ENCODE peak calls at places on chromosomes 5 and 9, in six cellular contexts. H is kidney; Q is fibroblast of lung; A is uterus; F is CD8-positive, alpha-beta T cell; J is CD4-positive, alpha-beta memory T cell. T is an unnamed sample. For H3K4me1, the result is how much of the 10 kb centered on the place peaks cover.

GRCh38 chr9:121075251-121076036 is 689 bp downstream of the CNTRL start:
- DNase-seq in H (no peak), Q (peak), A (no peak), F (no peak), J (peak), T (no peak)

GRCh38 chr5:26791021-26791420 is 247.4 kb downstream of the CDH9 start:
- DNase-seq in H (no peak), Q (no peak), A (no peak), F (no peak), J (no peak), T (no peak)

GRCh38 chr9:5230554-5230953 is 665 bp upstream of the INSL4 start:
- DNase-seq in H (no peak), Q (no peak), A (no peak), F (no peak), J (no peak), T (no peak)

GRCh38 chr5:1074816-1075554 is 36.9 kb downstream of the SLC12A7 start:
- DNase-seq in H (no peak), Q (no peak), A (no peak), F (no peak), J (no peak), T (no peak)

GRCh38 chr9:137245450-137246421 is 4.6 kb downstream of the TUBB4B start:
- DNase-seq in H (no peak), Q (no peak), A (no peak), F (no peak), J (no peak), T (no peak)

GRCh38 chr5:55597014-55597981 is 62.5 kb upstream of the PLPP1 start:
- DNase-seq in H (no peak), Q (peak), A (peak), F (no peak), J (no peak), T (peak)

GRCh38 chr9:101791938-101792337 is 53.5 kb upstream of the GRIN3A start:
- DNase-seq in H (no peak), Q (no peak), A (no peak), F (no peak), J (no peak), T (no peak)

GRCh38 chr5:161757223-161757622 is 71.7 kb downstream of the GABRA6 start:
- DNase-seq in H (no peak), Q (no peak), A (no peak), F (no peak), J (no peak), T (no peak)

GRCh38 chr5:61623401-61624069 is 291.5 kb downstream of the ZSWIM6 start:
- DNase-seq in H (no peak), Q (no peak), A (no peak), F (no peak), J (no peak), T (no peak)

GRCh38 chr9:134061688-134062371 is 6.0 kb downstream of the BRD3 start:
- DNase-seq in H (peak), Q (no peak), A (no peak), F (no peak), J (no peak), T (no peak)

GRCh38 chr9:116101516-116101915 is 52.1 kb upstream of the PAPPA start:
- DNase-seq in H (no peak), Q (peak), A (no peak), F (no peak), J (no peak), T (no peak)

GRCh38 chr5:27328480-27328879 is 290.1 kb upstream of the CDH9 start:
- DNase-seq in H (no peak), Q (peak), A (no peak), F (no peak), J (no peak), T (no peak)

GRCh38 chr5:91212336-91213092 is 170.6 kb downstream of the ARRDC3 start:
- DNase-seq in H (no peak), Q (peak), A (peak), F (no peak), J (no peak), T (no peak)

GRCh38 chr5:88883059-88883565 is at the start of gene MEF2C:
- DNase-seq in H (peak), Q (peak), A (peak), F (no peak), J (no peak), T (peak)

GRCh38 chr5:172841258-172841657 is 7.2 kb downstream of the ERGIC1 start:
- DNase-seq in H (no peak), Q (no peak), A (no peak), F (no peak), J (no peak), T (no peak)

GRCh38 chr9:134375011-134375390 is 48.7 kb downstream of the RXRA start:
- DNase-seq in H (no peak), Q (peak), A (peak), F (no peak), J (no peak), T (no peak)

GRCh38 chr9:83537331-83538171 is 650 bp downstream of the FRMD3 start:
- DNase-seq in H (peak), Q (peak), A (no peak), F (no peak), J (no peak), T (peak)

GRCh38 chr9:111107141-111107540 is 68.9 kb upstream of the LPAR1 start:
- DNase-seq in H (no peak), Q (no peak), A (no peak), F (no peak), J (no peak), T (no peak)

DNA sequence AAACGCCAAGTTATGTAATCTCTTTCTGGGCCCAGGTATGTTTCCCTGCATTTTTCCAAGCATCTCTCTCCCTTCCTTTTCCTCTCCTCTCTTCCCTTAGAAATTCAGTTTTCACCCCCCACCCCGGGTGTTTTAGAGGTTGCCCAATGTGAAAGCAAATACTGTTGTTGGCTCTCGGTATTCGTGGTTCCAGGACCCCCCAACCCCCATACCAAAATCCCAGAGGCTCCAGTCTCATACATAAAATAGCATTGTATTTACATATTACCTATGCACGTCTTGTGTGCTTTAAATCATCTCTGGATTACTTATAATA is 48.8 kb downstream of the ACER2 start:
- DNase-seq in H (no peak), Q (no peak), A (no peak), F (no peak), J (no peak), T (no peak)
- H3K4me3 ChIP-seq in H (peak), Q (peak), A (no peak), F (no peak), J (no peak), T (no peak)

GRCh38 chr9:128685636-128686489 is 3.2 kb upstream of the SET start:
- DNase-seq in H (peak), Q (peak), A (no peak), F (no peak), J (peak), T (peak)
- H3K4me1 ChIP-seq in H (under half), Q (under half), A (under half), F (under half), J (half or more), T (half or more)

GRCh38 chr5:141617682-141618029 is 1.1 kb downstream of the DIAPH1 start:
- DNase-seq in H (no peak), Q (no peak), A (no peak), F (no peak), J (no peak), T (no peak)
- H3K4me3 ChIP-seq in H (peak), Q (peak), A (peak), F (peak), J (peak), T (peak)

DNA sequence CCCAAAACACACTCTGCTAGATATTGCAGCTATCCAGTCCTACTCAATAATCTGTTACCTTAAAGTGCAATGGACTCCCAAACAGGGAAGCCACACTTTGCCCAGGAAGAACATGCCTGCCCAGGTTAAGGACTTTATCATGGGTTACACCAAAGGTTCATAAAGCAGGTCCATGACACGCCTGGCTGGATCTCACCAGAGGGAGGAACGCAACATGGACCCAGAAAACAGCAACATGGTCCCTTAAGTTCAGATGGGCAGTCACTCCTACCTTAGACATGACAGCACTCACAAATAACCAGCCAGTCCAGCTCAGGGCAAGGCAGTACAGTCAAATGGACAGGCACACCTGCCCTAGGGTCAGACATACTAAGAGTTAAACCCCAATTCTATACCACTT is 3.8 kb downstream of the P4HA2 start:
- DNase-seq in H (no peak), Q (no peak), A (peak), F (no peak), J (no peak), T (no peak)
- H3K4me1 ChIP-seq in H (under half), Q (under half), A (under half), F (under half), J (under half), T (under half)

GRCh38 chr9:98974994-98975712 is 31.4 kb downstream of the COL15A1 start:
- DNase-seq in H (peak), Q (peak), A (peak), F (peak), J (peak), T (peak)
- H3K4me3 ChIP-seq in H (peak), Q (peak), A (no peak), F (peak), J (peak), T (no peak)